ENCODE peak calls at places on chromosomes 5 and 9, in four cellular contexts. D, S, Y and U are unnamed samples.

GRCh38 chr5:92559743-92560142 is 1021.3 kb downstream of the NR2F1-AS1 start:
- DNase-seq in D (no peak), S (no peak), Y (no peak), U (no peak)

GRCh38 chr5:1437452-1437851 is 7.8 kb downstream of the SLC6A3 start:
- DNase-seq in D (peak; percentile 82), S (no peak), Y (no peak), U (peak; percentile 27)

GRCh38 chr9:78967557-78968212 is 604.1 kb upstream of the TLE4 start:
- DNase-seq in D (no peak), S (no peak), Y (no peak), U (no peak)

GRCh38 chr5:173395257-173395932 is 67.2 kb upstream of the STC2 start:
- DNase-seq in D (peak; percentile 35), S (no peak), Y (no peak), U (no peak)

GRCh38 chr5:54229041-54229780 is 81.2 kb downstream of the ARL15 start:
- DNase-seq in D (peak; percentile 55), S (no peak), Y (peak; percentile 45), U (peak; percentile 82)

GRCh38 chr5:80146036-80146435 is 109.8 kb downstream of the SERINC5 start:
- DNase-seq in D (no peak), S (no peak), Y (no peak), U (no peak)

GRCh38 chr9:133579231-133579560 is 30.0 kb downstream of the FAM163B start:
- DNase-seq in D (no peak), S (no peak), Y (no peak), U (no peak)

GRCh38 chr5:154031923-154032489 is 6.7 kb downstream of the FAM114A2 start:
- DNase-seq in D (no peak), S (no peak), Y (no peak), U (no peak)

GRCh38 chr9:18979367-18979766 is 53.6 kb downstream of the SAXO1 start:
- DNase-seq in D (no peak), S (no peak), Y (no peak), U (no peak)

GRCh38 chr5:75828029-75828428 is 110.8 kb upstream of the POC5 start:
- DNase-seq in D (no peak), S (no peak), Y (no peak), U (no peak)

GRCh38 chr5:114726126-114726525 is 364.3 kb downstream of the KCNN2 start:
- DNase-seq in D (no peak), S (no peak), Y (no peak), U (no peak)

GRCh38 chr9:2817987-2818386 is 25.9 kb downstream of the PUM3 start:
- DNase-seq in D (no peak), S (no peak), Y (no peak), U (no peak)

GRCh38 chr5:150101019-150101418 is 14.7 kb upstream of the CSF1R start:
- DNase-seq in D (peak; percentile 35), S (no peak), Y (no peak), U (no peak)

GRCh38 chr9:89025538-89025937 is 34.3 kb downstream of the S1PR3 start:
- DNase-seq in D (no peak), S (no peak), Y (no peak), U (no peak)

GRCh38 chr5:133360693-133361479 is 251.5 kb downstream of the FSTL4 start:
- DNase-seq in D (no peak), S (no peak), Y (no peak), U (no peak)

GRCh38 chr9:118586978-118587377 is 782.3 kb downstream of the BRINP1 start:
- DNase-seq in D (no peak), S (no peak), Y (no peak), U (no peak)

GRCh38 chr9:38087934-38088925 is 19.2 kb upstream of the SHB start:
- DNase-seq in D (peak; percentile 86), S (no peak), Y (no peak), U (peak; percentile 83)

GRCh38 chr9:97900103-97900737 is 22.1 kb downstream of the TRMO start:
- DNase-seq in D (no peak), S (no peak), Y (no peak), U (no peak)

GRCh38 chr5:852431-853401 is 1.9 kb upstream of the ZDHHC11 start:
- DNase-seq in D (no peak), S (no peak), Y (no peak), U (no peak)

GRCh38 chr5:152560508-152561137 is 155.5 kb upstream of the NMUR2 start:
- DNase-seq in D (peak; percentile 71), S (peak; percentile 4), Y (peak; percentile 76), U (peak; percentile 70)

GRCh38 chr5:180339583-180340183 is 13.5 kb downstream of the GFPT2 start:
- DNase-seq in D (no peak), S (no peak), Y (no peak), U (no peak)

GRCh38 chr9:136324501-136325300 is 2.6 kb upstream of the GPSM1 start:
- DNase-seq in D (peak; percentile 71), S (no peak), Y (no peak), U (peak; percentile 86)

GRCh38 chr9:72431036-72431435 is 66.0 kb upstream of the ZFAND5 start:
- DNase-seq in D (no peak), S (no peak), Y (no peak), U (no peak)

GRCh38 chr5:158154226-158155005 is 295.5 kb upstream of the CLINT1 start:
- DNase-seq in D (no peak), S (peak; percentile 30), Y (no peak), U (no peak)

GRCh38 chr9:121765021-121765950 is 113.9 kb downstream of the DAB2IP start:
- DNase-seq in D (no peak), S (peak; percentile 34), Y (no peak), U (peak; percentile 73)

GRCh38 chr5:140595538-140595937 is 30.9 kb downstream of the SLC35A4 start:
- DNase-seq in D (no peak), S (no peak), Y (no peak), U (no peak)

GRCh38 chr5:107670927-107671741 is at the start of gene EFNA5:
- DNase-seq in D (peak; percentile 31), S (no peak), Y (peak; percentile 12), U (peak; percentile 46)

GRCh38 chr5:180605554-180606214 is 14.4 kb upstream of the SCGB3A1 start:
- DNase-seq in D (peak; percentile 79), S (no peak), Y (no peak), U (peak; percentile 69)

GRCh38 chr9:12776775-12777055 is 1.9 kb downstream of the LURAP1L start:
- DNase-seq in D (no peak), S (no peak), Y (no peak), U (no peak)

GRCh38 chr9:70484232-70485130 is 70.0 kb upstream of the KLF9 start:
- DNase-seq in D (peak; percentile 81), S (no peak), Y (no peak), U (peak; percentile 46)

GRCh38 chr9:93825348-93826115 is 129.6 kb downstream of the BARX1 start:
- DNase-seq in D (peak; percentile 2), S (no peak), Y (no peak), U (no peak)

GRCh38 chr5:74595143-74595915 is 45.2 kb downstream of the ENC1 start:
- DNase-seq in D (peak; percentile 27), S (no peak), Y (no peak), U (no peak)

GRCh38 chr5:38835887-38836286 is 9.9 kb upstream of the OSMR start:
- DNase-seq in D (no peak), S (no peak), Y (no peak), U (no peak)

GRCh38 chr5:148471379-148471778 is 87.6 kb downstream of the FBXO38 start:
- DNase-seq in D (no peak), S (no peak), Y (no peak), U (no peak)

GRCh38 chr5:151820903-151821302 is 49.1 kb downstream of the G3BP1 start:
- DNase-seq in D (no peak), S (no peak), Y (no peak), U (no peak)